ENCODE peak calls at places on chromosomes 2 and 18, in seven cellular contexts. M, V, C, S, H, D and A are unnamed samples. For H3K4me1, the result is how much of the 10 kb centered on the place peaks cover.

GRCh38 chr2:241391892-241392665 is 36.0 kb downstream of the FARP2 start:
- DNase-seq in H (peak), D (no peak), S (peak), M (no peak), C (no peak), V (peak), A (no peak)

GRCh38 chr2:95231723-95232122 is 24.4 kb downstream of the ZNF892 start:
- DNase-seq in D (peak), S (peak), H (peak), M (peak), C (peak), V (peak), A (no peak)

GRCh38 chr2:2573658-2574293 is 242.7 kb upstream of the MYT1L start:
- DNase-seq in M (no peak), H (no peak), D (no peak), V (no peak), C (no peak), S (peak), A (peak)

GRCh38 chr2:192230864-192231453 is 36.2 kb upstream of the TMEFF2 start:
- DNase-seq in M (no peak), D (no peak), V (no peak), S (no peak), C (no peak), H (peak), A (no peak)

GRCh38 chr2:65985986-65986385 is 448.9 kb upstream of the MEIS1 start:
- DNase-seq in D (no peak), S (no peak), V (no peak), M (no peak), C (no peak), H (no peak), A (no peak)

GRCh38 chr2:68359889-68360288 is 5.2 kb upstream of the PLEK start:
- DNase-seq in D (no peak), S (no peak), V (no peak), C (no peak), M (no peak), H (no peak), A (no peak)

GRCh38 chr2:237591379-237591881 is 896 bp upstream of the RAB17 start:
- DNase-seq in D (no peak), M (no peak), S (no peak), C (no peak), V (peak), H (no peak), A (no peak)

GRCh38 chr2:44801289-44801675 is 140.2 kb upstream of the SIX3 start:
- DNase-seq in M (no peak), D (peak), V (no peak), C (no peak), S (no peak), H (peak), A (no peak)

GRCh38 chr2:16199882-16200590 is 259.7 kb downstream of the MYCN start:
- DNase-seq in H (no peak), S (no peak), C (no peak), D (no peak), M (no peak), V (no peak), A (no peak)

GRCh38 chr18:6593142-6593889 is 136.2 kb upstream of the ARHGAP28 start:
- DNase-seq in V (no peak), H (no peak), S (peak), C (no peak), M (no peak), D (no peak), A (no peak)

GRCh38 chr18:28526196-28526595 is 349.3 kb upstream of the CDH2 start:
- DNase-seq in V (no peak), D (no peak), M (no peak), S (no peak), H (no peak), C (no peak), A (no peak)

GRCh38 chr2:220966636-220967035 is 605.5 kb downstream of the EPHA4 start:
- DNase-seq in C (no peak), D (no peak), M (no peak), S (no peak), V (no peak), H (no peak), A (no peak)

GRCh38 chr2:11387100-11387390 is 42.6 kb upstream of the ROCK2 start:
- DNase-seq in C (no peak), D (no peak), H (no peak), V (no peak), M (no peak), S (peak), A (no peak)

GRCh38 chr2:207791579-207792243 is 22.0 kb upstream of the FZD5 start:
- DNase-seq in D (no peak), C (no peak), H (peak), S (no peak), V (no peak), M (no peak), A (no peak)

GRCh38 chr2:37575780-37576179 is 95.7 kb downstream of the CDC42EP3 start:
- DNase-seq in V (no peak), S (no peak), C (no peak), H (no peak), D (no peak), M (no peak), A (no peak)

GRCh38 chr2:61327173-61327572 is 143.7 kb downstream of the USP34 start:
- DNase-seq in C (no peak), D (no peak), M (no peak), V (no peak), H (no peak), S (no peak), A (no peak)

GRCh38 chr2:27804146-27804545 is 32.6 kb downstream of the MRPL33 start:
- DNase-seq in D (no peak), H (no peak), M (no peak), S (no peak), V (no peak), C (no peak), A (no peak)

GRCh38 chr18:70195852-70196434 is 9.5 kb downstream of the RTTN start:
- DNase-seq in C (no peak), V (no peak), H (peak), D (no peak), M (peak), S (peak), A (no peak)

GRCh38 chr2:29920130-29920577 is 1.2 kb downstream of the ALK start:
- DNase-seq in V (no peak), D (no peak), C (no peak), M (peak), S (no peak), H (peak), A (no peak)

GRCh38 chr18:14959550-14959949 is 211.6 kb downstream of the ANKRD30B start:
- DNase-seq in M (no peak), D (no peak), S (no peak), V (no peak), H (no peak), C (no peak), A (no peak)

GRCh38 chr18:80170395-80171094 is 61.5 kb downstream of the ADNP2 start:
- DNase-seq in H (no peak), M (no peak), S (no peak), C (no peak), V (no peak), D (no peak), A (no peak)

GRCh38 chr18:74869904-74870863 is 272.5 kb downstream of the ZNF407 start:
- DNase-seq in M (no peak), C (no peak), H (no peak), D (no peak), V (no peak), S (no peak), A (no peak)

GRCh38 chr2:106841886-106842645 is 43.9 kb downstream of the ST6GAL2 start:
- DNase-seq in M (no peak), V (no peak), D (no peak), H (no peak), S (no peak), C (no peak), A (no peak)

GRCh38 chr18:45127395-45127794 is 446.7 kb downstream of the SETBP1 start:
- DNase-seq in H (no peak), M (no peak), C (no peak), S (no peak), V (no peak), D (no peak), A (no peak)

GRCh38 chr2:627926-628560 is 49.2 kb downstream of the TMEM18 start:
- DNase-seq in D (no peak), C (no peak), M (no peak), V (no peak), H (no peak), S (no peak), A (peak)

GRCh38 chr2:100998235-100998573 is 3.9 kb upstream of the RPL31 start:
- DNase-seq in D (no peak), M (no peak), H (no peak), V (no peak), S (no peak), C (no peak), A (no peak)

GRCh38 chr18:53789376-53790247 is 434.9 kb downstream of the MBD2 start:
- DNase-seq in V (no peak), C (no peak), M (no peak), D (no peak), S (no peak), H (no peak), A (no peak)

GRCh38 chr2:177900091-177900490 is 172.5 kb downstream of the PDE11A start:
- DNase-seq in V (no peak), D (no peak), S (no peak), H (no peak), C (no peak), M (no peak), A (no peak)

GRCh38 chr2:55843096-55843991 is 80.2 kb downstream of the EFEMP1 start:
- DNase-seq in V (no peak), C (no peak), S (no peak), D (no peak), M (no peak), H (no peak), A (no peak)

GRCh38 chr18:44458777-44459176 is 221.9 kb upstream of the SETBP1 start:
- DNase-seq in M (no peak), V (no peak), C (no peak), H (no peak), S (no peak), D (no peak), A (no peak)

GRCh38 chr2:46984642-46985476 is 69.3 kb upstream of the MCFD2 start:
- DNase-seq in V (peak), C (no peak), H (no peak), M (peak), D (no peak), S (no peak), A (no peak)

GRCh38 chr2:225025917-225026571 is 16.2 kb downstream of the DOCK10 start:
- DNase-seq in C (no peak), S (no peak), H (no peak), D (no peak), V (no peak), M (no peak), A (no peak)

GRCh38 chr2:217186152-217186551 is 326.3 kb upstream of the TNP1 start:
- DNase-seq in S (no peak), H (no peak), V (no peak), D (no peak), M (no peak), C (no peak), A (no peak)

GRCh38 chr18:10188971-10189810 is 265.2 kb upstream of the APCDD1 start:
- DNase-seq in V (no peak), D (no peak), S (no peak), H (no peak), M (no peak), C (no peak), A (no peak)

GRCh38 chr2:232891621-232892071 is 21.6 kb downstream of the SNORC start:
- DNase-seq in C (peak), H (no peak), D (no peak), S (no peak), M (no peak), V (no peak), A (no peak)

DNA sequence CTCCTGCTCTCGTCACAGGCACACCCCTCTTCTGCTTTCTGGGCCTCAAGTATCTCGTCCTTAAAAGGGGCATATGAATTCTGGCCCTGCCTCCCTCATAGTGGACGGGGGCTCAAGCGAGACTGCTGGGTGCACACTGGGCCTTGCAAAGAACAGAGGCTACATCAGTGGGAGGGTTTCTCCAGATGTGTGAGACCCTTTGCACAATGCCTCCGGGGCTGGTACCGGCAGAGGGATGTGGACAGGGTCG is 25.0 kb downstream of the CRACDL start:
- DNase-seq in M (no peak), H (no peak), V (no peak), S (no peak), C (no peak), D (no peak), A (no peak)
- H3K4me1 ChIP-seq in M (under half), H (under half), V (under half), S (half or more), C (under half), D (under half), A (under half)

DNA sequence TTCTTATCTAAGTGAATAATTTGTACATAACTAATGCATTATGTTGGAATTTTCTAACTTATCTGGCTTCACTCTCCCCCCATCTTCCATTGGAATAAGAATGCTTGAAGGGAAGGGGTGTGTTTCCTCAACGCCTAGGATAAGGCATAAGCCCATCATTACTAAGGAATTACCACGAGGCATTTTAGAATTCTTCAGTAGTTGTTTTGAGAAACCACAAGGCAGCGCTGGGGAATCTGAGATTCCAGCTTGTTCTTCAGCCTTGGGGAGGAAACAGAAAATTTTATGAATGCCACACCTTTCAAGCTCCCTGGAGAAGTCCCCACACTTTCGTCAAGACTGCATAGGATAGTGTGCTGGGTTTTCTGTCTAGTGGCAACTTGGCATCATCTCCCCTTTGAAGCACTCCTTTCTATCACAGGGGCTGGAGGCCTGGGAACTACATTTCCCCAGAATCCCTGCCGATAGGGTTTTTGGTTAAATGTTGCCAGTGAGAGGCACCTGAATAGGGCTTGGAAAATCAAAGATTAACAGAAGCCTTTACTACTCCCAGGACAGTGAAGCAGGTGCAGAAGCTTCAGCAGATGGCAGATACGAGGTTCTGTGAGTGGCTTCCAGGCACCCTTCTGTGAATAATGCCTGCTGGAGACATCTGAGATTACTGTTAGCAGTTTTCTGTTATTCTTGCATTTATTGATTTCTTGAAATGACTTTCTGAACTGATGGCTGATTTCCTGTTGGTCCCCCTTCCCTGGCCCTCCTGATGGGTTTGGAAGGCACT is 192.7 kb upstream of the REV1 start:
- DNase-seq in S (no peak), D (no peak), H (no peak), C (no peak), V (no peak), M (no peak), A (no peak)
- TF ChIP-seq CTCF in S (no peak), D (no peak), H (no peak), C (no peak), V (no peak), M (no peak), A (no peak)

DNA sequence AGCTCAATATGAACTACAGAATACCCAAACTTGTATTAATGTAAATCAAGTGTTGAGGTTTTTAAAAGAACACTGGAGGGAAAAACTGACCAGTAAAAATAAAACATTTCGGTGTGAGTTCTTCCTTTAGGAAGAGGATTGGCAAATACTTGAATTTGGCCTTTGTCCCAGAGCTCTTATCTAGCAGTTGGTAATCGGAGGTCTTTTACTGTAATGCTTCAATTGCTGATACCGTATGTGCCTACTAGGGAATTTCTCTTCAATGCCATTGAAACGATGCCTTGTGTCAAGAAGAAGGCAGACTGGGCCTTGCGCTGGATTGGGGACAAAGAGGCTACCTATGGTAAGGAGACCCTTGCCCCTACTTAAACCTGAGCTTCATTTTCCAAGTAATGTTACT is 4.1 kb downstream of the RRM2 start:
- DNase-seq in C (no peak), H (no peak), M (no peak), S (no peak), V (no peak), D (no peak), A (no peak)
- TF ChIP-seq POLR2AphosphoS5 in C (no peak), H (no peak), M (no peak), S (no peak), V (no peak), D (peak), A (no peak)

DNA sequence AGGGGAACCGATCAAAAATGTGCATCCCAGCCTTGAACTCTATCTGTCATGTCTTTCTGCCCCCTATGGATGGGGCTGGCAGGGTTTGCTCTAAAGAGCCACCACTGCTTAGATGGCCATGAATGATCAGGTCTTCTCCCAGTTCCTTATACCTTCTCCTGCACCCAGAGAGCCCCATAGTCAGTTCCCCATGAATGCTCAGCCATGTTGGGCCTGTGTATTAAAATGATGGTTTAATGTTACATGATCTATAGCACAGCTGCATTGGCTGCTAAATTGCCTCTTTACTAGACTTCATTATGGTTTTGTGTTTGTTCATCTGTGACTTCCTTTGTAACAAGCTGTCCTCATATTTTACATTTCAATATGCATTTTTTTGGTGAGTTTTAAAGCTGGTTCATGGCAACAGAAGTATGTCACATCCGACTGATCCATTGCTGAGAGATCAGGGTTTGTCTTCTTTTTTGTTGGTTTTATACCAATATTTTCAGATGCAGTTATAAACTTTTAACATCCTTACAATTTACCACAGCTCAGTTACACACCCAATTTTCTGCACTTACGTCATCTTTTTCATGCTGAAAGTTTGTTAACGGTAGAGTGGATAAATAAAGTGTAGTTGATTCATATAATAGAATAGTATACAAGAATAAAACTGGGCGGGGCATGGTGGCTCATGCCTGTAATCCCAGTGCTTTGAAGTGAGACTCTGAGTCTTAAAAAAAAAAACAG is 56.4 kb upstream of the SMAD2 start:
- DNase-seq in S (no peak), V (no peak), C (no peak), H (no peak), D (no peak), M (peak), A (no peak)
- H3K4me1 ChIP-seq in S (under half), V (under half), C (under half), H (under half), D (under half), M (under half), A (under half)

GRCh38 chr2:219737270-219737691 is 109.9 kb downstream of the SLC4A3 start:
- DNase-seq in S (no peak), H (peak), V (no peak), D (no peak), C (no peak), M (no peak), A (no peak)
- TF ChIP-seq CTCF in S (peak), H (peak), V (peak), D (peak), C (no peak), M (peak), A (no peak)

DNA sequence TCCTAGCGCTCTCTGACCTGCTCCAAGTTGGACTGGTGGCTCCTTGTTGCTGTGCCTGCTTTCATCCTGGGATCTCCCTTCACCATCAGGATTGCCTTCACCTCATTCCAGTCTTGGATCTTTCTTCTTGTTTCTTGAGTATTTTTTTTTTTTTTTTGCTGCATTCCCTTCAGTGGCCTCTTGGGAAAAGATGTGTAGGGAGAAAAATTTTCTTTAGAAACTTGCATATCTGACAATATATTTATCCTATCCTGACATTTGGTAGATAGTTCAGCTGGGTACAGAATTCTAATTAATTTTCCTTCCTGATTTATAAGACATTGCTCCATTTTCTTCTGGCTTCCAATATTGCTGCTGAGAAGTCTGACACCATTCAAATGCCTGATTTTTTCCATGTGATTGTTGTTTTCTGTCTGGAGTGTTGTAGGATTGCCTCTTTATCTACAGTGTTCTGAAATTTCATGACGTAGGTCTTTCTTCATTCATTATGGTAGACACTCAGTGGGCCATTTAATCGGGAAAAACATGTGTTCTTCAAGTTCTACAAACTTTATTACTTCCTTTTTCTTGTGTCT is 23.0 kb upstream of the IL1A start:
- DNase-seq in H (no peak), D (no peak), V (no peak), M (no peak), C (no peak), S (no peak), A (no peak)
- TF ChIP-seq POLR2AphosphoS5 in H (no peak), D (no peak), V (no peak), M (no peak), C (no peak), S (no peak), A (no peak)

GRCh38 chr2:218221015-218221414 is 4.0 kb downstream of the ARPC2 start:
- DNase-seq in M (no peak), C (no peak), H (no peak), D (no peak), V (no peak), S (peak), A (no peak)
- H3K4me1 ChIP-seq in M (under half), C (under half), H (under half), D (under half), V (under half), S (under half), A (half or more)

GRCh38 chr2:21175895-21176646 is 52.3 kb downstream of the TDRD15 start:
- DNase-seq in V (no peak), H (peak), D (no peak), M (no peak), C (no peak), S (peak), A (no peak)
- TF ChIP-seq CTCF in V (no peak), H (peak), D (peak), M (peak), C (peak), S (peak), A (peak)